ENCODE peak calls at places on chromosome 13, in four cellular contexts. O, D, U and I are unnamed samples.
A peak's percentile ranks its signal among the peaks of the same experiment; 100 is the strongest.

GRCh38 chr13:112456138-112457056 is 80.2 kb downstream of the SPACA7 start:
- DNase-seq in O (no peak), D (no peak), U (no peak), I (no peak)

GRCh38 chr13:27704681-27705080 is 83.0 kb downstream of the POLR1D start:
- DNase-seq in O (no peak), D (no peak), U (no peak), I (peak; percentile 3)

GRCh38 chr13:61094865-61095264 is 320.8 kb downstream of the PCDH20 start:
- DNase-seq in O (no peak), D (no peak), U (no peak), I (no peak)

GRCh38 chr13:75855847-75856246 is 219.7 kb downstream of the LMO7 start:
- DNase-seq in O (no peak), D (no peak), U (no peak), I (no peak)

GRCh38 chr13:23817833-23818232 is 71.4 kb downstream of the MIPEP start:
- DNase-seq in O (no peak), D (no peak), U (no peak), I (no peak)

GRCh38 chr13:54029226-54029625 is 1000.6 kb downstream of the OLFM4 start:
- DNase-seq in O (peak; percentile 2), D (peak; percentile 59), U (no peak), I (no peak)

GRCh38 chr13:43054803-43055802 is 31.7 kb downstream of the DNAJC15 start:
- DNase-seq in O (no peak), D (peak; percentile 76), U (no peak), I (peak; percentile 23)

GRCh38 chr13:42116225-42116624 is 67.8 kb downstream of the DGKH start:
- DNase-seq in O (no peak), D (no peak), U (no peak), I (no peak)

GRCh38 chr13:19169991-19170390 is 11.6 kb downstream of the TUBA3C start:
- DNase-seq in O (no peak), D (no peak), U (no peak), I (no peak)

GRCh38 chr13:33345842-33346241 is 60.3 kb upstream of the STARD13 start:
- DNase-seq in O (no peak), D (no peak), U (no peak), I (no peak)

GRCh38 chr13:22227895-22228294 is 557.0 kb downstream of the FGF9 start:
- DNase-seq in O (no peak), D (no peak), U (no peak), I (no peak)

GRCh38 chr13:48731957-48732569 is 78.3 kb downstream of the CYSLTR2 start:
- DNase-seq in O (peak; percentile 17), D (peak; percentile 64), U (peak; percentile 69), I (peak; percentile 66)

GRCh38 chr13:20415694-20416107 is 110.0 kb downstream of the CRYL1 start:
- DNase-seq in O (no peak), D (no peak), U (no peak), I (no peak)

GRCh38 chr13:67557642-67558241 is 327.6 kb upstream of the PCDH9 start:
- DNase-seq in O (no peak), D (no peak), U (no peak), I (no peak)

GRCh38 chr13:63540042-63540441 is 2124.4 kb upstream of the PCDH20 start:
- DNase-seq in O (no peak), D (no peak), U (no peak), I (no peak)

GRCh38 chr13:49655906-49656305 is 27.6 kb downstream of the ARL11 start:
- DNase-seq in O (no peak), D (no peak), U (no peak), I (no peak)

GRCh38 chr13:110509478-110509926 is 52.0 kb downstream of the RAB20 start:
- DNase-seq in O (no peak), D (no peak), U (no peak), I (no peak)

GRCh38 chr13:113273856-113274590 is 23.0 kb upstream of the LAMP1 start:
- DNase-seq in O (no peak), D (peak; percentile 76), U (no peak), I (no peak)

GRCh38 chr13:49756263-49756662 is 36.2 kb downstream of the KPNA3 start:
- DNase-seq in O (no peak), D (no peak), U (no peak), I (no peak)